ENCODE peak calls at places on chromosome 9, in seven cellular contexts. X, D, J, S, M, V and P are unnamed samples.

GRCh38 chr9:138049085-138049778 is 171.7 kb downstream of the CACNA1B start:
- DNase-seq in X (no peak), D (no peak), J (no peak), S (no peak), M (no peak), V (no peak), P (no peak)

GRCh38 chr9:128192601-128193371 is 1.4 kb upstream of the CIZ1 start:
- DNase-seq in X (peak; percentile 96), D (no peak), J (peak; percentile 95), S (no peak), M (no peak), V (peak; percentile 42), P (peak; percentile 30)

GRCh38 chr9:106058460-106058859 is 364.1 kb downstream of the TMEM38B start:
- DNase-seq in X (no peak), D (no peak), J (no peak), S (no peak), M (no peak), V (no peak), P (no peak)

GRCh38 chr9:77575785-77576184 is 72.3 kb downstream of the GNA14 start:
- DNase-seq in X (peak; percentile 71), D (no peak), J (peak; percentile 48), S (peak; percentile 5), M (no peak), V (no peak), P (no peak)

GRCh38 chr9:126327016-126327749 is 554 bp downstream of the MVB12B start:
- DNase-seq in X (peak; percentile 62), D (no peak), J (no peak), S (no peak), M (no peak), V (no peak), P (no peak)

GRCh38 chr9:134497283-134497860 is 144.2 kb upstream of the COL5A1 start:
- DNase-seq in X (no peak), D (no peak), J (peak; percentile 62), S (no peak), M (no peak), V (no peak), P (no peak)

GRCh38 chr9:15250013-15250412 is 57.0 kb downstream of the TTC39B start:
- DNase-seq in X (peak; percentile 24), D (no peak), J (no peak), S (no peak), M (no peak), V (no peak), P (peak; percentile 64)

GRCh38 chr9:87381746-87382145 is 115.9 kb upstream of the DAPK1 start:
- DNase-seq in X (no peak), D (no peak), J (no peak), S (no peak), M (no peak), V (no peak), P (no peak)

GRCh38 chr9:134839441-134840125 is 41.0 kb upstream of the FCN2 start:
- DNase-seq in X (peak; percentile 25), D (no peak), J (no peak), S (no peak), M (no peak), V (no peak), P (no peak)

GRCh38 chr9:128102861-128103588 is 24.5 kb downstream of the PTGES2 start:
- DNase-seq in X (peak; percentile 84), D (no peak), J (no peak), S (no peak), M (no peak), V (no peak), P (no peak)

GRCh38 chr9:96478829-96479371 is 28.9 kb downstream of the HABP4 start:
- DNase-seq in X (no peak), D (no peak), J (peak; percentile 62), S (peak; percentile 27), M (no peak), V (no peak), P (no peak)

GRCh38 chr9:132006657-132007370 is 72.9 kb downstream of the MED27 start:
- DNase-seq in X (no peak), D (peak; percentile 77), J (no peak), S (peak; percentile 23), M (no peak), V (no peak), P (no peak)